ENCODE peak calls at places on chromosomes 3 and 15, in four cellular contexts. B is K562, R is HepG2, J is GM12878. I is an unnamed sample.

GRCh38 chr3:47577583-47578118 is 1.0 kb downstream of the CSPG5 start:
- DNase-seq in B (no peak), R (no peak), J (no peak), I (no peak)

GRCh38 chr3:186025161-186025560 is 83.7 kb downstream of the ETV5 start:
- DNase-seq in B (no peak), R (no peak), J (no peak), I (no peak)

GRCh38 chr15:98452238-98452637 is 196.1 kb upstream of the IGF1R start:
- DNase-seq in B (no peak), R (no peak), J (no peak), I (no peak)

GRCh38 chr3:109132801-109133473 is 3.6 kb upstream of the C3orf85 start:
- DNase-seq in B (no peak), R (no peak), J (no peak), I (no peak)

GRCh38 chr3:170417090-170417489 is 1.6 kb upstream of the CLDN11 start:
- DNase-seq in B (no peak), R (no peak), J (no peak), I (no peak)

GRCh38 chr15:68057089-68057488 is 3.0 kb downstream of the PIAS1 start:
- DNase-seq in B (no peak), R (no peak), J (no peak), I (no peak)

GRCh38 chr15:59751552-59752413 is 62.7 kb upstream of the BNIP2 start:
- DNase-seq in B (no peak), R (peak), J (no peak), I (no peak)

GRCh38 chr15:100726426-100727190 is 124.2 kb downstream of the ASB7 start:
- DNase-seq in B (no peak), R (no peak), J (no peak), I (no peak)

GRCh38 chr3:87437765-87438164 is 161.4 kb upstream of the POU1F1 start:
- DNase-seq in B (no peak), R (no peak), J (no peak), I (no peak)

GRCh38 chr3:9217784-9218513 is 31.5 kb downstream of the SRGAP3 start:
- DNase-seq in B (no peak), R (no peak), J (no peak), I (no peak)

GRCh38 chr15:39495871-39496459 is 84.9 kb upstream of the THBS1 start:
- DNase-seq in B (no peak), R (no peak), J (no peak), I (no peak)

GRCh38 chr3:43290961-43291360 is 4.6 kb downstream of the SNRK start:
- DNase-seq in B (no peak), R (no peak), J (no peak), I (no peak)

GRCh38 chr15:85865070-85865684 is 70.5 kb upstream of the KLHL25 start:
- DNase-seq in B (peak), R (peak), J (no peak), I (peak)

GRCh38 chr15:64067564-64068030 is 21.3 kb upstream of the DAPK2 start:
- DNase-seq in B (peak), R (peak), J (peak), I (peak)

GRCh38 chr3:43790060-43790459 is 99.3 kb downstream of the ABHD5 start:
- DNase-seq in B (no peak), R (no peak), J (no peak), I (no peak)

GRCh38 chr3:10274601-10275000 is 18.1 kb downstream of the GHRL start:
- DNase-seq in B (no peak), R (no peak), J (no peak), I (no peak)

GRCh38 chr3:72034956-72035355 is 250.0 kb upstream of the PROK2 start:
- DNase-seq in B (peak), R (no peak), J (no peak), I (no peak)

GRCh38 chr3:62051506-62051905 is 321.8 kb downstream of the FEZF2 start:
- DNase-seq in B (peak), R (peak), J (no peak), I (peak)

GRCh38 chr3:176951144-176951543 is 246.1 kb downstream of the TBL1XR1 start:
- DNase-seq in B (no peak), R (no peak), J (no peak), I (no peak)

GRCh38 chr3:190443257-190443656 is 6.4 kb downstream of the TMEM207 start:
- DNase-seq in B (no peak), R (peak), J (no peak), I (no peak)

DNA sequence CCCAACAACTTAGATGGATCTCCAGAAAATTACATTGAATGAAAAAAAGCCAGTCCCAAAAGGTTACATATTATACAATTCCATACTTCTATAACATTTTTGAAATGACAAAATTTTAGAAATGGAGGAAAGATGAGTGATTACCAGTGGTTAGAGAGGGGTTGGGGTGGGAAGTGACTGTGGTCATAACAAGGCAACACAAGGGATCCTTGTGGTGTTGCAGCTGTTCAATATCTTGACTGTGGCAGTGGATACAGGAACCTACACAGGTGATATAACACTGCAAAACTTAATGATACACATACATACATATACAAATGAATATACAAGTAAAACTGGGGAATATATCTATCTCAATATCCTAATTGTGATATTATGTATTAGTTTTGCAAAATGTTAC is 9.6 kb downstream of the GOLGB1 start:
- DNase-seq in B (no peak), R (no peak), J (no peak), I (no peak)
- TF ChIP-seq CREM in B (no peak), R (no peak), J (no peak), I (no peak)

DNA sequence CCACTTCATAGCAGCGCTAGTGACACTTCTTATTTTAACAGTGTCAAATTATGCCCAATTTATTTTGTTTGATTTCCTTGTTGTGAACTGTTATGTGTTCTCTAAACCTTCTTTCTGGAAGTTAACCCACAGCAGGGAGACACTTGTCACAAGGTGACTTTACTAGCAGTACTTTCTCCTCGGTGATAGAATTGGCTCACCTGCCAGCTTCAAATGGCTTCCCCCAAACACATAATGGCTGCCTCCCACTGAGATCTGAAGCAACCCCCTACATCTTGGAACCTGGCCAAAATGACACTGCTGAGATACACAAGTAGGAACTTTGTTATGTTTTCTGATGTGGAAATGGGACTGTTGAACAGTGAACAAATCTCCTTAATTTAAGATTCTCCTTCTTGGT is 238.8 kb upstream of the DPH6 start:
- DNase-seq in B (no peak), R (no peak), J (no peak), I (no peak)
- TF ChIP-seq CREM in B (no peak), R (no peak), J (no peak), I (no peak)

GRCh38 chr3:74059301-74059700 is 434.6 kb upstream of the PDZRN3 start:
- DNase-seq in B (no peak), R (no peak), J (no peak), I (no peak)

GRCh38 chr3:74057169-74057568 is 432.4 kb upstream of the PDZRN3 start:
- DNase-seq in B (no peak), R (no peak), J (no peak), I (no peak)

GRCh38 chr3:74054566-74054965 is 429.8 kb upstream of the PDZRN3 start:
- DNase-seq in B (no peak), R (no peak), J (no peak), I (no peak)

GRCh38 chr3:74053970-74054369 is 429.2 kb upstream of the PDZRN3 start:
- DNase-seq in B (no peak), R (no peak), J (no peak), I (no peak)

DNA sequence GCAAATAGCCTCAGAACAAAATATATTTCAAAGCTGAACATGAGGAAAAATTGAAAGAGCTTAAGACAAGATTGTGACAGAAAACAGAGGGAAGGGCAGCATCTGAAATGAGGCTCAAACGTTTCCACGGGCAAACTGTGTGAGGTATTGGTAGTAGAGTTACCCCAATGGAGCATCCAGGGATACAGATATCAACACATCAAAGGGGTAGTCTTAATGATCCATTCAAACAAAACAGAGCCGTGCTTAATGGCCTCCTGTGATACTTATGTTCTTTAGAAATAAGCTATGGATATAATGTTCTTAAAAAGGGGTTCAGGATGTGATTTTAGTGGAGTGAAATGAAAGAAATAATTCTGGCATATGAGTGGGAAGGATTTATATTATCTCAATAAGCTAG is 430.3 kb upstream of the PDZRN3 start:
- DNase-seq in B (no peak), R (no peak), J (no peak), I (no peak)
- TF ChIP-seq CREM in B (no peak), R (no peak), J (no peak), I (no peak)

GRCh38 chr3:146380052-146380451 is 89.3 kb downstream of the PLSCR2 start:
- DNase-seq in B (no peak), R (no peak), J (no peak), I (no peak)

GRCh38 chr3:146387566-146387965 is 81.8 kb downstream of the PLSCR2 start:
- DNase-seq in B (no peak), R (no peak), J (no peak), I (no peak)

GRCh38 chr3:146384786-146385185 is 84.6 kb downstream of the PLSCR2 start:
- DNase-seq in B (no peak), R (no peak), J (no peak), I (no peak)

DNA sequence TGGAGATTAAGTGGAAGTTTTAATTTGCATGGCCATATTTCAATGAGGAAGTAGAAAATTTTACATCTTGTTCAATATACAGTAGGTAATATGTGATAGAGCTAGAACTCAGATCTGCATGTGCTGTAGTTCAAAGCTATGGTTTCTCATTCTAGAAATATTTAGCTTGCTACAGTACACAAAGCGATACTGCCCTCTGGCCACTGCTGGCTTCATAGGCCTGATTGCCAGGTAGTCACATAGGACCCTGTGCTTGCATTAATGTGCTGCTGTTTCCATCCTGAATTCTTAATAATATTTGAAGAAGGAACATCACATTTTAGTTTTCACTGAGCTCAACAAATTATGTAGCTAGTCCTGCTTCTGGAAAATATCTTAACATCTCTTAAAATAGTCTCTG is 87.0 kb downstream of the PLSCR2 start:
- DNase-seq in B (no peak), R (peak), J (no peak), I (peak)
- TF ChIP-seq CREM in B (no peak), R (no peak), J (no peak), I (no peak)